ENCODE peak calls at places on chromosomes 11 and 22, in seven cellular contexts. One of them, this sample, is unnamed.

GRCh38 chr22:23532756-23533155 is 47.3 kb downstream of the IGLL1 start:
- DNase-seq in H1: no peak
- DNase-seq in mesendoderm: no peak
- DNase-seq in trophoblast cell: no peak
- DNase-seq in mesenchymal stem cell: no peak
- DNase-seq in H9: peak
- DNase-seq in neuronal stem cell: no peak
- DNase-seq in this sample: no peak

GRCh38 chr11:102430158-102430836 is 22.3 kb downstream of the TMEM123 start:
- DNase-seq in neuronal stem cell: no peak
- DNase-seq in H1: no peak
- DNase-seq in mesenchymal stem cell: no peak
- DNase-seq in H9: no peak
- DNase-seq in mesendoderm: no peak
- DNase-seq in trophoblast cell: no peak
- DNase-seq in this sample: peak

GRCh38 chr22:36386351-36386899 is 1.3 kb downstream of the MYH9 start:
- DNase-seq in mesenchymal stem cell: peak
- DNase-seq in trophoblast cell: peak
- DNase-seq in H1: no peak
- DNase-seq in neuronal stem cell: no peak
- DNase-seq in H9: no peak
- DNase-seq in mesendoderm: no peak
- DNase-seq in this sample: no peak

GRCh38 chr22:45240137-45240809 is 421 bp downstream of the KIAA0930 start:
- DNase-seq in H1: no peak
- DNase-seq in H9: no peak
- DNase-seq in mesenchymal stem cell: peak
- DNase-seq in neuronal stem cell: no peak
- DNase-seq in mesendoderm: peak
- DNase-seq in trophoblast cell: peak
- DNase-seq in this sample: no peak

GRCh38 chr22:36546092-36546804 is 17.3 kb upstream of the EIF3D start:
- DNase-seq in neuronal stem cell: peak
- DNase-seq in H9: peak
- DNase-seq in H1: peak
- DNase-seq in mesenchymal stem cell: peak
- DNase-seq in mesendoderm: peak
- DNase-seq in trophoblast cell: peak
- DNase-seq in this sample: peak

GRCh38 chr11:75195164-75195962 is 44.5 kb downstream of the SLCO2B1 start:
- DNase-seq in mesenchymal stem cell: no peak
- DNase-seq in H9: no peak
- DNase-seq in H1: no peak
- DNase-seq in trophoblast cell: no peak
- DNase-seq in mesendoderm: no peak
- DNase-seq in neuronal stem cell: no peak
- DNase-seq in this sample: no peak

GRCh38 chr22:50700387-50701075 is 27.9 kb downstream of the SHANK3 start:
- DNase-seq in mesendoderm: no peak
- DNase-seq in H9: no peak
- DNase-seq in H1: no peak
- DNase-seq in mesenchymal stem cell: no peak
- DNase-seq in trophoblast cell: no peak
- DNase-seq in neuronal stem cell: no peak
- DNase-seq in this sample: no peak

GRCh38 chr11:38252620-38253019 is 1654.6 kb upstream of the RAG2 start:
- DNase-seq in neuronal stem cell: no peak
- DNase-seq in trophoblast cell: no peak
- DNase-seq in mesenchymal stem cell: no peak
- DNase-seq in mesendoderm: no peak
- DNase-seq in H1: no peak
- DNase-seq in H9: no peak
- DNase-seq in this sample: no peak

GRCh38 chr11:64619811-64620285 is 28.8 kb downstream of the SLC22A12 start:
- DNase-seq in mesendoderm: peak
- DNase-seq in neuronal stem cell: no peak
- DNase-seq in H9: peak
- DNase-seq in mesenchymal stem cell: peak
- DNase-seq in H1: no peak
- DNase-seq in trophoblast cell: no peak
- DNase-seq in this sample: peak

GRCh38 chr22:35918466-35918865 is 110.2 kb downstream of the RBFOX2 start:
- DNase-seq in H1: no peak
- DNase-seq in mesenchymal stem cell: no peak
- DNase-seq in trophoblast cell: no peak
- DNase-seq in mesendoderm: no peak
- DNase-seq in H9: no peak
- DNase-seq in neuronal stem cell: no peak
- DNase-seq in this sample: no peak

GRCh38 chr11:75510011-75510595 is 15.6 kb downstream of the GDPD5 start:
- DNase-seq in trophoblast cell: no peak
- DNase-seq in mesendoderm: no peak
- DNase-seq in H9: no peak
- DNase-seq in neuronal stem cell: no peak
- DNase-seq in H1: no peak
- DNase-seq in mesenchymal stem cell: no peak
- DNase-seq in this sample: no peak

GRCh38 chr11:2930705-2931415 is 1.6 kb upstream of the PHLDA2 start:
- DNase-seq in mesendoderm: peak
- DNase-seq in trophoblast cell: peak
- DNase-seq in mesenchymal stem cell: peak
- DNase-seq in H1: peak
- DNase-seq in H9: peak
- DNase-seq in neuronal stem cell: peak
- DNase-seq in this sample: peak

GRCh38 chr11:5288108-5288911 is 13.4 kb downstream of the OR51B4 start:
- DNase-seq in neuronal stem cell: no peak
- DNase-seq in H9: no peak
- DNase-seq in mesendoderm: peak
- DNase-seq in H1: no peak
- DNase-seq in trophoblast cell: no peak
- DNase-seq in mesenchymal stem cell: peak
- DNase-seq in this sample: peak

GRCh38 chr11:13210424-13210823 is 67.2 kb upstream of the BMAL1 start:
- DNase-seq in H9: peak
- DNase-seq in trophoblast cell: peak
- DNase-seq in mesendoderm: peak
- DNase-seq in H1: peak
- DNase-seq in neuronal stem cell: peak
- DNase-seq in mesenchymal stem cell: peak
- DNase-seq in this sample: peak

GRCh38 chr11:34075178-34075820 is 23.8 kb downstream of the CAPRIN1 start:
- DNase-seq in mesenchymal stem cell: peak
- DNase-seq in mesendoderm: no peak
- DNase-seq in H1: no peak
- DNase-seq in trophoblast cell: no peak
- DNase-seq in H9: no peak
- DNase-seq in neuronal stem cell: no peak
- DNase-seq in this sample: peak

GRCh38 chr22:50621491-50621880 is 6.5 kb downstream of the ARSA start:
- DNase-seq in mesendoderm: no peak
- DNase-seq in H9: peak
- DNase-seq in neuronal stem cell: no peak
- DNase-seq in mesenchymal stem cell: no peak
- DNase-seq in H1: no peak
- DNase-seq in trophoblast cell: peak
- DNase-seq in this sample: no peak

GRCh38 chr11:120024586-120024985 is 113.3 kb downstream of the TRIM29 start:
- DNase-seq in mesendoderm: no peak
- DNase-seq in H9: no peak
- DNase-seq in H1: no peak
- DNase-seq in trophoblast cell: no peak
- DNase-seq in mesenchymal stem cell: no peak
- DNase-seq in neuronal stem cell: no peak
- DNase-seq in this sample: no peak

GRCh38 chr11:120023120-120023519 is 114.8 kb downstream of the TRIM29 start:
- DNase-seq in neuronal stem cell: no peak
- DNase-seq in trophoblast cell: no peak
- DNase-seq in H9: peak
- DNase-seq in mesendoderm: peak
- DNase-seq in H1: no peak
- DNase-seq in mesenchymal stem cell: no peak
- DNase-seq in this sample: no peak

GRCh38 chr11:120022617-120023016 is 115.3 kb downstream of the TRIM29 start:
- DNase-seq in H1: no peak
- DNase-seq in neuronal stem cell: no peak
- DNase-seq in mesenchymal stem cell: no peak
- DNase-seq in mesendoderm: no peak
- DNase-seq in trophoblast cell: no peak
- DNase-seq in H9: peak
- DNase-seq in this sample: no peak

GRCh38 chr11:120023551-120023950 is 114.4 kb downstream of the TRIM29 start:
- DNase-seq in mesenchymal stem cell: no peak
- DNase-seq in trophoblast cell: no peak
- DNase-seq in mesendoderm: no peak
- DNase-seq in H9: no peak
- DNase-seq in H1: no peak
- DNase-seq in neuronal stem cell: no peak
- DNase-seq in this sample: no peak

GRCh38 chr11:120024046-120024445 is 113.9 kb downstream of the TRIM29 start:
- DNase-seq in neuronal stem cell: no peak
- DNase-seq in mesenchymal stem cell: no peak
- DNase-seq in H9: peak
- DNase-seq in mesendoderm: peak
- DNase-seq in trophoblast cell: no peak
- DNase-seq in H1: no peak
- DNase-seq in this sample: no peak
- H4K8ac ChIP-seq in neuronal stem cell: no peak
- H4K8ac ChIP-seq in mesenchymal stem cell: no peak
- H4K8ac ChIP-seq in H9: no peak
- H4K8ac ChIP-seq in mesendoderm: no peak
- H4K8ac ChIP-seq in trophoblast cell: peak
- H4K8ac ChIP-seq in H1: no peak
- H4K8ac ChIP-seq in this sample: no peak

GRCh38 chr11:109193880-109194279 is 228.1 kb upstream of the C11orf87 start:
- DNase-seq in neuronal stem cell: no peak
- DNase-seq in H1: no peak
- DNase-seq in trophoblast cell: no peak
- DNase-seq in mesenchymal stem cell: no peak
- DNase-seq in H9: no peak
- DNase-seq in mesendoderm: no peak
- DNase-seq in this sample: no peak

GRCh38 chr11:109192864-109193263 is 229.1 kb upstream of the C11orf87 start:
- DNase-seq in H9: no peak
- DNase-seq in trophoblast cell: no peak
- DNase-seq in mesenchymal stem cell: no peak
- DNase-seq in mesendoderm: no peak
- DNase-seq in neuronal stem cell: no peak
- DNase-seq in H1: no peak
- DNase-seq in this sample: no peak

GRCh38 chr11:109197656-109198055 is 224.3 kb upstream of the C11orf87 start:
- DNase-seq in H9: no peak
- DNase-seq in H1: no peak
- DNase-seq in mesenchymal stem cell: peak
- DNase-seq in mesendoderm: no peak
- DNase-seq in neuronal stem cell: no peak
- DNase-seq in trophoblast cell: no peak
- DNase-seq in this sample: peak

GRCh38 chr11:109196016-109196415 is 226.0 kb upstream of the C11orf87 start:
- DNase-seq in mesenchymal stem cell: peak
- DNase-seq in mesendoderm: no peak
- DNase-seq in H9: no peak
- DNase-seq in trophoblast cell: no peak
- DNase-seq in neuronal stem cell: no peak
- DNase-seq in H1: no peak
- DNase-seq in this sample: peak
- H4K8ac ChIP-seq in mesenchymal stem cell: no peak
- H4K8ac ChIP-seq in mesendoderm: no peak
- H4K8ac ChIP-seq in H9: no peak
- H4K8ac ChIP-seq in trophoblast cell: no peak
- H4K8ac ChIP-seq in neuronal stem cell: no peak
- H4K8ac ChIP-seq in H1: no peak
- H4K8ac ChIP-seq in this sample: no peak

DNA sequence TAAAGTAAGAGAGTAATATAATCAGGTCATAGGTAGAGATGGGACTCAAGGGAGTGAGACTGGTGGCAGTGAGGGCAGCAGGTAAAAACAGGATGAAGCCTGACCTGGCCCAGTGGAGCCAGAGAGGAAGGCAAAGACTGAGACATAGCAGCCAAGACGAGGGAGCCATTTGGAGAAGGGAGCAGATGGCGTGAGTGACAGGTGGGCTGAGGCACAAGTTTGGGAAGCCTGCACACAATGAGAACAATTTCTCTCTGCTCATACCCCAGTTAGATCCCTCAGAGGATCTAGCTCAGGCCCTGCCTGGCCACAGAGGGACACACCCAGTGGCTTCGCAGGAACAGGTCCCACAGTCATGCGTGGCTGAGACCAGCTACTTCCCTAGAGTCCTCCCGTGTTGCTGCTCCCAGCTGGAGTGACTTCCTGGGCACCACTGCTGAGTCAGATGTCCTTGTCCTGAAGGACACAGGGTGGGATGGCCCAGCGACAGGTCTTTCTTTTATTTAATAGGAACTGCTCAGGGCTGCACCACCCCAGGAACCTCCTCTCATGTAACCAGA is 33.3 kb upstream of the LYVE1 start:
- DNase-seq in H9: no peak
- DNase-seq in trophoblast cell: no peak
- DNase-seq in H1: no peak
- DNase-seq in mesendoderm: no peak
- DNase-seq in mesenchymal stem cell: no peak
- DNase-seq in neuronal stem cell: no peak
- DNase-seq in this sample: no peak
- H4K8ac ChIP-seq in H9: no peak
- H4K8ac ChIP-seq in trophoblast cell: no peak
- H4K8ac ChIP-seq in H1: no peak
- H4K8ac ChIP-seq in mesendoderm: no peak
- H4K8ac ChIP-seq in mesenchymal stem cell: peak
- H4K8ac ChIP-seq in neuronal stem cell: no peak
- H4K8ac ChIP-seq in this sample: no peak

GRCh38 chr11:59413646-59414045 is 12.6 kb downstream of the OR5A2 start:
- DNase-seq in mesenchymal stem cell: no peak
- DNase-seq in trophoblast cell: no peak
- DNase-seq in H1: no peak
- DNase-seq in mesendoderm: no peak
- DNase-seq in H9: no peak
- DNase-seq in neuronal stem cell: no peak
- DNase-seq in this sample: no peak

GRCh38 chr11:59416613-59417012 is 9.6 kb downstream of the OR5A2 start:
- DNase-seq in H1: no peak
- DNase-seq in mesendoderm: no peak
- DNase-seq in trophoblast cell: no peak
- DNase-seq in neuronal stem cell: no peak
- DNase-seq in H9: no peak
- DNase-seq in mesenchymal stem cell: no peak
- DNase-seq in this sample: no peak

GRCh38 chr11:59418151-59418550 is 8.1 kb downstream of the OR5A2 start:
- DNase-seq in trophoblast cell: no peak
- DNase-seq in mesendoderm: no peak
- DNase-seq in H1: no peak
- DNase-seq in mesenchymal stem cell: no peak
- DNase-seq in neuronal stem cell: no peak
- DNase-seq in H9: no peak
- DNase-seq in this sample: no peak

DNA sequence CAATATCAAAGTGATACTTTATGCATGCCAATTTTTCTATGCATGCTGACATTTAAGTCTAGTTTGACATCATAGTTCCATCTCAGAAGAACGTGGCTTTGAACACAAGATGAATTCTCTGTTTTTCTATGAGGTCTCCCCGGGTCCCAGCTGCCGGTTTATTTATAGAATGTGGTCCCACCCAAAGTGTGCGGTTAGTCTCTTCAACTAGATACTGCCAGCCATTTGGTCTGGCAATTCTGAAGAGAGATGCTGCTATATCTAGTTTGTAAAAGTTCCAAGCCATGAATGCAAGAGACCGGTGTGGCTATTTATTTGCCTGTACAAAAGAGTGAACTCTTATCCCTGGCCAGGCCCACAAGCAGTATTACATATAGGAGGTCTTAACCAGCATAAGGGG is 9.2 kb downstream of the OR5A2 start:
- DNase-seq in H9: no peak
- DNase-seq in H1: no peak
- DNase-seq in neuronal stem cell: no peak
- DNase-seq in mesendoderm: no peak
- DNase-seq in trophoblast cell: no peak
- DNase-seq in mesenchymal stem cell: no peak
- DNase-seq in this sample: no peak
- H4K8ac ChIP-seq in H9: no peak
- H4K8ac ChIP-seq in H1: no peak
- H4K8ac ChIP-seq in neuronal stem cell: no peak
- H4K8ac ChIP-seq in mesendoderm: no peak
- H4K8ac ChIP-seq in trophoblast cell: no peak
- H4K8ac ChIP-seq in mesenchymal stem cell: no peak
- H4K8ac ChIP-seq in this sample: no peak

This sample was measured in IMR-90.